ENCODE peak calls at places on chromosomes 2 and 18, in four cellular contexts. U, Q, K and F are unnamed samples.

GRCh38 chr2:71785550-71785951 is 332.2 kb downstream of the DYSF start:
- DNase-seq in U (no peak), Q (peak; percentile 67), K (no peak), F (peak; percentile 36)

GRCh38 chr2:74740395-74741075 is 86.5 kb downstream of the SEMA4F start:
- DNase-seq in U (peak; percentile 88), Q (peak; percentile 57), K (peak; percentile 82), F (peak; percentile 90)

GRCh38 chr2:116687381-116687780 is 1127.1 kb upstream of the DDX18 start:
- DNase-seq in U (no peak), Q (no peak), K (no peak), F (no peak)

GRCh38 chr2:152348388-152348787 is 13.4 kb downstream of the FMNL2 start:
- DNase-seq in U (no peak), Q (no peak), K (no peak), F (no peak)

GRCh38 chr2:209638346-209638745 is 133.3 kb upstream of the UNC80 start:
- DNase-seq in U (no peak), Q (no peak), K (peak; percentile 13), F (peak; percentile 52)

GRCh38 chr2:233468746-233469110 is 97.9 kb downstream of the USP40 start:
- DNase-seq in U (no peak), Q (no peak), K (no peak), F (no peak)

GRCh38 chr2:213104089-213104902 is 47.1 kb downstream of the IKZF2 start:
- DNase-seq in U (peak; percentile 27), Q (no peak), K (peak; percentile 12), F (no peak)

GRCh38 chr18:59623456-59624383 is 73.5 kb downstream of the CCBE1 start:
- DNase-seq in U (no peak), Q (no peak), K (no peak), F (no peak)

GRCh38 chr18:28003451-28003850 is 173.5 kb downstream of the CDH2 start:
- DNase-seq in U (no peak), Q (no peak), K (no peak), F (no peak)

GRCh38 chr2:232418466-232419244 is 12.0 kb downstream of the ALPG start:
- DNase-seq in U (peak; percentile 41), Q (no peak), K (peak; percentile 38), F (no peak)

GRCh38 chr2:227888289-227888688 is 16.9 kb downstream of the DAW1 start:
- DNase-seq in U (peak; percentile 55), Q (no peak), K (no peak), F (no peak)

GRCh38 chr18:22167471-22168151 is 1.8 kb upstream of the GATA6 start:
- DNase-seq in U (peak; percentile 80), Q (no peak), K (no peak), F (peak; percentile 35)

GRCh38 chr2:85578243-85579180 is 1.1 kb downstream of the VAMP8 start:
- DNase-seq in U (peak; percentile 56), Q (peak; percentile 64), K (peak; percentile 31), F (no peak)

GRCh38 chr2:18380316-18380715 is 180.1 kb downstream of the RDH14 start:
- DNase-seq in U (no peak), Q (no peak), K (no peak), F (no peak)

GRCh38 chr2:105005601-105006000 is 32.3 kb upstream of the MRPS9 start:
- DNase-seq in U (no peak), Q (no peak), K (no peak), F (no peak)

GRCh38 chr2:127371037-127371436 is 16.7 kb downstream of the MAP3K2 start:
- DNase-seq in U (no peak), Q (peak; percentile 65), K (no peak), F (no peak)

GRCh38 chr2:88233216-88233615 is 63.1 kb downstream of the THNSL2 start:
- DNase-seq in U (no peak), Q (no peak), K (no peak), F (no peak)

GRCh38 chr2:152820048-152820447 is 101.6 kb downstream of the ARL6IP6 start:
- DNase-seq in U (no peak), Q (no peak), K (no peak), F (no peak)

GRCh38 chr2:30422437-30422805 is 24.6 kb upstream of the LCLAT1 start:
- DNase-seq in U (peak; percentile 34), Q (no peak), K (no peak), F (peak; percentile 73)

GRCh38 chr2:111930875-111931274 is 32.5 kb downstream of the MERTK start:
- DNase-seq in U (no peak), Q (no peak), K (no peak), F (no peak)

GRCh38 chr2:66960161-66960560 is 437.0 kb upstream of the ETAA1 start:
- DNase-seq in U (no peak), Q (no peak), K (no peak), F (no peak)

GRCh38 chr18:62505669-62506494 is 16.9 kb upstream of the ZCCHC2 start:
- DNase-seq in U (no peak), Q (no peak), K (no peak), F (peak; percentile 20)

GRCh38 chr2:149166958-149167810 is 128.7 kb downstream of the LYPD6B start:
- DNase-seq in U (no peak), Q (no peak), K (no peak), F (no peak)

GRCh38 chr2:205930209-205930608 is 155.8 kb downstream of the INO80D start:
- DNase-seq in U (peak; percentile 68), Q (no peak), K (no peak), F (no peak)

GRCh38 chr2:216633616-216634316 is 546 bp downstream of the IGFBP2 start:
- DNase-seq in U (peak; percentile 61), Q (peak; percentile 29), K (peak; percentile 37), F (no peak)

GRCh38 chr18:43663159-43663558 is 385.9 kb upstream of the SYT4 start:
- DNase-seq in U (no peak), Q (no peak), K (no peak), F (no peak)

GRCh38 chr2:130391872-130392670 is 36.2 kb downstream of the PTPN18 start:
- DNase-seq in U (no peak), Q (peak; percentile 26), K (no peak), F (no peak)
- H3K4me3 ChIP-seq in U (no peak overlapping the region), Q (peak overlapping the region; percentile 78), K (peak overlapping the region; percentile 85), F (peak overlapping the region; percentile 50)

GRCh38 chr2:64942693-64943092 is 46.5 kb upstream of the SLC1A4 start:
- DNase-seq in U (no peak), Q (no peak), K (no peak), F (no peak)

GRCh38 chr2:64938607-64939285 is 50.5 kb upstream of the SLC1A4 start:
- DNase-seq in U (no peak), Q (no peak), K (no peak), F (no peak)

GRCh38 chr2:64941751-64942150 is 47.4 kb upstream of the SLC1A4 start:
- DNase-seq in U (no peak), Q (no peak), K (no peak), F (no peak)

GRCh38 chr2:64939332-64939917 is 49.8 kb upstream of the SLC1A4 start:
- DNase-seq in U (no peak), Q (no peak), K (no peak), F (no peak)

GRCh38 chr2:64941143-64941542 is 48.1 kb upstream of the SLC1A4 start:
- DNase-seq in U (no peak), Q (no peak), K (no peak), F (no peak)
- H3K27ac ChIP-seq in U (no peak overlapping the region), Q (no peak overlapping the region), K (no peak overlapping the region), F (no peak overlapping the region)

GRCh38 chr18:51193621-51194287 is 3.7 kb downstream of the MEX3C start:
- DNase-seq in U (no peak), Q (no peak), K (no peak), F (no peak)
- H3K4me3 ChIP-seq in U (no peak overlapping the region), Q (peak overlapping the region; percentile 91), K (peak overlapping the region; percentile 92), F (no peak overlapping the region)

GRCh38 chr18:79912409-79912991 is 39.0 kb downstream of the SLC66A2 start:
- DNase-seq in U (peak; percentile 10), Q (peak; percentile 68), K (no peak), F (peak; percentile 36)
- H3K27ac ChIP-seq in U (no peak overlapping the region), Q (peak overlapping the region; percentile 53), K (no peak overlapping the region), F (no peak overlapping the region)

DNA sequence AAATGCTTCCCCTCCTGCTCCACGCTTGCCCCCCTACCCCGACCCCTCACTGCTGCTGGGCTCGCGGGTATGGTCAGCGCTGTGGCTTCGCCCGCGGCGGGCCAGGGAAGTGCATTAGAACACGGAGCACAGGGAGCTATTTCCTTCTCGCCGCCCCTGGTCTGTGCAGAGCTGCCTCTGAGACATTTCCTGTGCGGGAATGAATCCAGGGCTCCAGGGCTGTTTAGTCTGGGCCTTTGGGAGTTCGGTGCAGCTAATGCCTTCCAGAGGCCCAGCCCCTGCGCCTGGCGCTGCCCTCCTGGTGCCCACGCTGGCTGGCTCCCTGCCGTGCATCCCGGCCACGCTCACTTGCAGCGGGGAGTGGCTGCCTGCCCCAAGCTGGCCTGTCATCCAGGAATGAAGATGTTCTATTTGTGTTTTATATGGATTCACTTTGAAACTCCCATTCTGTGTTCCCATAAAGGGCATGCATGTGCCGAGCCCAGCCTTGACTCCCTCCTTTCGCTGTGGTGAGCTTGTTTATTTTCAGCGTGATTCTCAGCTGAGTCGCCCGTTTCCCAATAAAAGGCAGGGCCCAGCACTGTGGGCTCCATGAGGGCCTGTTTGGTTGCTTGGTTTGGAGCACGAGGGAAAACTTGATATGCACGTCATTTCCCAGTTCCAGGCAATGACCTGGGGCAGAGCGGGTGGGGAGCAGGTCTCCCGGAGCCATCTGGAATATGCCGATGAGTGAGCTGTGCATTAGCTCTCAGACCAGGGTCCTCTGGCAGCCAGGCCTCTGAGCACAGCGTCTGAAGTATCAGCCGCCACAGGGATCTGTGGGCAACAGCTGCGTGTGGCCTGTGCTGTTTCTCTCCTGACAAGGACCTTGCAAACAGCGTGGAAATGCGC is 42.7 kb downstream of the SH3RF3 start:
- DNase-seq in U (no peak), Q (peak; percentile 65), K (no peak), F (peak; percentile 93)
- H3K4me3 ChIP-seq in U (no peak overlapping the region), Q (no peak overlapping the region), K (no peak overlapping the region), F (peak overlapping the region; percentile 11)

GRCh38 chr2:191350826-191351225 is 105.6 kb downstream of the MYO1B start:
- DNase-seq in U (no peak), Q (no peak), K (no peak), F (no peak)
- H3K27ac ChIP-seq in U (no peak overlapping the region), Q (no peak overlapping the region), K (no peak overlapping the region), F (no peak overlapping the region)

DNA sequence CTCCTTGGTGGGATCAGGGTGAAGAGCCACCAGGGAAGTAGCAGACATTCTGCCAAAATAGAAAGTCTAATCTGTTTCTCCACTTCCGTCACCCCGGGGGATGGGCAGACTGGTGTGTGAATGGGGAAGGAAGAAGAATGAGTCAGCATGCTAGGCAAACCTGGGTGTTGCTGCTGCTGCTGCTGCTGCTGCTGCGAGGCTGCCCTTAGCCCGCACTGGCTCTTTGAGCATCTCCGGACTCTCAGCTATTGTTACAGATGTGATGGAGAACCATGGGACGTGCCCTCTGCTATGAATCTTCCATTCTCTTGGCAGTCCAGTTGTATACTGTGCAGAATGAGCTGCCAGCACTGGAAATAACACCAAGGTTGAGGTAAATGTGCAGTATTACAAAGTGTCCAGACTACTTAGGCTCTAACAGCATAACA is 158.6 kb downstream of the SETBP1 start:
- DNase-seq in U (peak; percentile 91), Q (peak; percentile 72), K (peak; percentile 48), F (peak; percentile 79)
- H3K4me3 ChIP-seq in U (no peak overlapping the region), Q (no peak overlapping the region), K (no peak overlapping the region), F (no peak overlapping the region)

GRCh38 chr18:58336605-58337004 is 292.3 kb downstream of the ALPK2 start:
- DNase-seq in U (no peak), Q (no peak), K (no peak), F (no peak)

GRCh38 chr18:58338961-58339722 is 289.7 kb downstream of the ALPK2 start:
- DNase-seq in U (peak; percentile 89), Q (no peak), K (no peak), F (no peak)

GRCh38 chr18:58337285-58337684 is 291.6 kb downstream of the ALPK2 start:
- DNase-seq in U (no peak), Q (no peak), K (no peak), F (no peak)

GRCh38 chr18:58338141-58338540 is 290.8 kb downstream of the ALPK2 start:
- DNase-seq in U (no peak), Q (no peak), K (no peak), F (no peak)

GRCh38 chr18:58337688-58338087 is 291.2 kb downstream of the ALPK2 start:
- DNase-seq in U (no peak), Q (no peak), K (no peak), F (no peak)
- H3K27ac ChIP-seq in U (no peak overlapping the region), Q (peak overlapping the region; percentile 64), K (no peak overlapping the region), F (no peak overlapping the region)